ENCODE peak calls at places on chromosomes 13 and 19, in seven cellular contexts. H is SK-N-MC; N is A549; K is right lobe of liver; W is CD4-positive, alpha-beta T cell; P is transverse colon; D is tibial nerve. F is an unnamed sample. For H3K9me3, the result is how much of the 10 kb centered on the place peaks cover.

GRCh38 chr19:8580710-8581281 is 3.6 kb upstream of the MYO1F start:
- DNase-seq in K (peak), W (peak), P (peak), H (peak), D (peak), N (peak), F (peak)

GRCh38 chr13:91058066-91058465 is 289.4 kb upstream of the MIR17HG start:
- DNase-seq in D (no peak), N (no peak), K (no peak), P (no peak), H (no peak), W (no peak), F (no peak)

GRCh38 chr13:99323488-99323887 is 16.3 kb upstream of the GPR183 start:
- DNase-seq in N (no peak), W (no peak), P (no peak), D (no peak), K (no peak), H (no peak), F (no peak)

GRCh38 chr19:46607441-46607841 is 6.3 kb downstream of the CALM3 start:
- DNase-seq in P (peak), D (no peak), K (no peak), H (no peak), W (no peak), N (no peak), F (no peak)

GRCh38 chr13:100848304-100848703 is 173.7 kb upstream of the TMTC4 start:
- DNase-seq in H (no peak), D (no peak), P (no peak), K (no peak), W (no peak), N (no peak), F (no peak)

GRCh38 chr19:7550987-7551761 is 15.7 kb downstream of the PNPLA6 start:
- DNase-seq in D (no peak), K (no peak), W (peak), H (no peak), P (peak), N (no peak), F (no peak)

GRCh38 chr19:13526552-13526951 is 20.3 kb upstream of the CACNA1A start:
- DNase-seq in K (no peak), H (no peak), P (no peak), W (no peak), N (no peak), D (no peak), F (no peak)

GRCh38 chr13:27536361-27537101 is 83.8 kb downstream of the LNX2 start:
- DNase-seq in P (no peak), D (no peak), W (no peak), K (no peak), H (no peak), N (no peak), F (no peak)

GRCh38 chr19:49340069-49340864 is 5.1 kb downstream of the CD37 start:
- DNase-seq in N (no peak), K (peak), H (peak), W (no peak), P (peak), D (peak), F (no peak)

GRCh38 chr19:6103217-6103644 is 7.1 kb downstream of the RFX2 start:
- DNase-seq in W (no peak), D (peak), K (peak), P (peak), H (no peak), N (no peak), F (no peak)

GRCh38 chr19:54432144-54432738 is 16.8 kb upstream of the LENG8 start:
- DNase-seq in H (no peak), K (no peak), P (no peak), D (no peak), N (no peak), W (no peak), F (no peak)

GRCh38 chr19:9727644-9728043 is 40.9 kb downstream of the ZNF846 start:
- DNase-seq in N (no peak), K (no peak), H (no peak), W (no peak), P (no peak), D (no peak), F (no peak)

GRCh38 chr13:26186141-26186870 is 35.8 kb downstream of the RNF6 start:
- DNase-seq in K (peak), H (peak), N (peak), W (peak), P (peak), D (peak), F (peak)

GRCh38 chr13:101150998-101151397 is 265.3 kb downstream of the NALCN start:
- DNase-seq in W (no peak), N (no peak), H (no peak), D (peak), P (no peak), K (no peak), F (no peak)

GRCh38 chr13:101749584-101749983 is 297.1 kb downstream of the ITGBL1 start:
- DNase-seq in D (no peak), K (no peak), H (no peak), W (no peak), N (no peak), P (no peak), F (no peak)

GRCh38 chr13:110444226-110444653 is 117.3 kb downstream of the RAB20 start:
- DNase-seq in K (no peak), W (no peak), P (no peak), H (no peak), D (peak), N (no peak), F (no peak)

GRCh38 chr13:27868639-27869435 is 51.0 kb upstream of the PDX1 start:
- DNase-seq in H (peak), D (no peak), K (no peak), W (no peak), N (no peak), P (no peak), F (no peak)

GRCh38 chr19:50427997-50428425 is 4.7 kb upstream of the MYBPC2 start:
- DNase-seq in K (peak), W (peak), N (no peak), D (peak), P (peak), H (peak), F (no peak)

GRCh38 chr13:29835280-29836061 is 14.9 kb downstream of the UBL3 start:
- DNase-seq in D (no peak), N (no peak), H (no peak), K (no peak), P (no peak), W (no peak), F (no peak)

GRCh38 chr13:87893186-87893585 is 222.0 kb downstream of the SLITRK5 start:
- DNase-seq in K (no peak), D (no peak), N (no peak), H (no peak), P (no peak), W (no peak), F (no peak)

GRCh38 chr19:42132851-42133528 is 744 bp upstream of the POU2F2 start:
- DNase-seq in H (no peak), K (peak), D (peak), N (peak), W (peak), P (peak), F (peak)

GRCh38 chr13:101415358-101416174 is 742 bp downstream of the NALCN start:
- DNase-seq in N (no peak), H (no peak), W (no peak), P (no peak), D (no peak), K (no peak), F (no peak)

GRCh38 chr13:63636231-63636993 is 2220.8 kb upstream of the PCDH20 start:
- DNase-seq in H (no peak), P (no peak), K (no peak), D (no peak), W (no peak), N (peak), F (no peak)

GRCh38 chr19:33302175-33302973 is at the start of gene CEBPA:
- DNase-seq in W (no peak), N (peak), H (no peak), D (peak), P (peak), K (peak), F (peak)

GRCh38 chr13:112234131-112234875 is 141.9 kb upstream of the SPACA7 start:
- DNase-seq in P (no peak), H (no peak), N (no peak), D (no peak), W (no peak), K (no peak), F (no peak)

GRCh38 chr19:15265849-15266248 is 33.6 kb upstream of the EPHX3 start:
- DNase-seq in H (no peak), D (peak), N (no peak), W (no peak), K (peak), P (peak), F (no peak)

GRCh38 chr19:7078007-7078406 is 8.5 kb downstream of the ZNF557 start:
- DNase-seq in D (no peak), N (no peak), P (no peak), K (no peak), H (no peak), W (no peak), F (no peak)

GRCh38 chr13:113729329-113730019 is 29.6 kb upstream of the TMEM255B start:
- DNase-seq in W (no peak), K (no peak), D (no peak), H (no peak), P (no peak), N (no peak), F (no peak)

GRCh38 chr19:46955114-46955812 is 64.4 kb upstream of the NPAS1 start:
- DNase-seq in K (no peak), P (no peak), H (peak), N (no peak), D (no peak), W (no peak), F (no peak)

GRCh38 chr19:49663224-49663623 is 2.4 kb downstream of the IRF3 start:
- DNase-seq in D (no peak), H (no peak), P (no peak), K (no peak), N (no peak), W (no peak), F (no peak)

GRCh38 chr19:34261335-34262109 is 7.2 kb downstream of the GARRE1 start:
- DNase-seq in K (no peak), N (no peak), D (no peak), W (no peak), P (no peak), H (no peak), F (no peak)

GRCh38 chr13:36858285-36858684 is 39.3 kb downstream of the RFXAP start:
- DNase-seq in P (no peak), D (peak), H (no peak), K (no peak), N (peak), W (no peak), F (no peak)

GRCh38 chr19:3053780-3054179 is 8.5 kb downstream of the TLE5 start:
- DNase-seq in P (no peak), D (no peak), W (no peak), N (no peak), H (no peak), K (no peak), F (no peak)

DNA sequence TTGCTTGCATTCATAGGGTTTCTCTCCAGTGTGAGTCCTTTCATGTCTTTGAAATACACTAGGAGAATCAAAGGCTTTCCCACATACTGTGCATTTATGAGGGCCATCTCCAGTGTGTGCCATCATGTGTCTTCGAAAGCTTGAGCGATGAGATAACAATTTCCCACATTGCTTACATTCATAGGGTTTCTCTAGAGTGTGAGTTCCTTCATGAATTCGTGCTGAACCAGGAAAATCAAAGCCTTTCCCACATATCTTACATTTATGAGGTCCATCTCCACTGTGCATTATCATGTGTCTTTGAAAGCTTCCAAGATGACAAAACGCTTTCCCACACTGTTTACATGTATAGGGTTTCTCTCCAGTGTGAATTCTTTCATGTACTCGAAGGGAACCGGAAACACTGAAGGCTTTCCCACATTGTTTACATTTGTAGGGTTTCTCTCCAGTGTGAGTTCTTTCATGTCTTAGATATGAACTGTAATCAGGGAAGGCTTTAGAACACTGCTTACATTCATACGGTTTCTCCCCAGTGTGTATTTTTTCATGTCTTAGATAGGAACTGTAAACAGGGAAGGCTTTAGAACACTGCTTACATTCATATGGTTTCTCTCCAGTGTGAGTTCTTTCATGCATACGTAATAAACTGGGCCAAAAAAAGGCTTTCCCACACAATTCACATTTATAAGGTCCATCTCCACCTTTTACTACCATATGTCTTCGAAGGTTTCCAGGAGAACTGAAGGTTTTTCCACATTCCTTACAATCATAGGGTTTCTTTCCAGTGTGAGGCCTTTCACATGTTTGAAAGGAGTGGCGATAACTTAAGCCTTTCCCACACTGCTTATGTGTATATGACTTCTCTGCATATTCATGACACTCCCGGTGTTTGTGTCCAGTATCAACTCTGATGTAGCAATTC is 21.4 kb downstream of the ZNF44 start:
- DNase-seq in H (no peak), P (no peak), N (no peak), W (no peak), D (no peak), K (no peak), F (no peak)
- H3K9me3 ChIP-seq in H (under half), P (half or more), N (under half), W (half or more), D (under half), K (half or more), F (half or more)

GRCh38 chr19:44176590-44176989 is 11.7 kb downstream of the ZNF226 start:
- DNase-seq in K (no peak), W (no peak), D (no peak), P (no peak), N (no peak), H (no peak), F (no peak)

GRCh38 chr19:44182145-44182544 is 17.2 kb downstream of the ZNF226 start:
- DNase-seq in K (no peak), P (no peak), W (no peak), D (no peak), H (no peak), N (no peak), F (no peak)

DNA sequence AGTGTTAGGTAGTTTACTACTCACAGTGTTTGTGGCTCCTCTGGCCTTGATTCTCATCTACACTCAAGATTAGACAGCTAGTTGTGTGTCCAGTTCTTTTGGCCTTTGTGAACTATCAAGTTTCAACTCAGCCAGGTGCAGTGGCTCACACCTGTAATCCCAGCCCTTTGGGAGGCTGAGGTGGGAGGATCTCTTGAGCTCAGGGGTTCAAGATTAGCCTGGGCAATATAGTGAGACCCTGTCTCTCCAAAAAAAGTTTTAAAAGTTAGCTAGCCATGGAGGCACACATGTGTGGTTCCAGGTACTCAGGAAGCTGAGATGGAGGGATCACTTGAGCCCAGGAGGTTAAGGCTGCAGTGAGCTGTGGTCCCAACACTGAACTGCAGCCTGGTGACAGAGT is 16.1 kb downstream of the ZNF226 start:
- DNase-seq in W (no peak), P (no peak), D (no peak), N (no peak), K (no peak), H (no peak), F (no peak)
- H3K9me3 ChIP-seq in W (half or more), P (half or more), D (under half), N (half or more), K (half or more), H (under half), F (under half)

GRCh38 chr13:50401721-50402510 is 386.7 kb downstream of the KCNRG start:
- DNase-seq in W (no peak), D (no peak), H (no peak), N (no peak), K (no peak), P (no peak), F (no peak)

GRCh38 chr13:50400930-50401553 is 385.8 kb downstream of the KCNRG start:
- DNase-seq in D (no peak), H (no peak), K (no peak), P (no peak), W (no peak), N (no peak), F (no peak)

GRCh38 chr13:50400035-50400726 is 384.9 kb downstream of the KCNRG start:
- DNase-seq in H (no peak), D (no peak), N (no peak), P (no peak), W (no peak), K (no peak), F (no peak)

GRCh38 chr13:50404769-50405168 is 389.5 kb downstream of the KCNRG start:
- DNase-seq in N (no peak), P (no peak), W (no peak), D (no peak), H (no peak), K (no peak), F (no peak)

GRCh38 chr13:50403311-50403710 is 388.1 kb downstream of the KCNRG start:
- DNase-seq in W (no peak), K (no peak), P (no peak), H (no peak), D (no peak), N (no peak), F (no peak)
- H3K9me3 ChIP-seq in W (under half), K (under half), P (under half), H (under half), D (under half), N (under half), F (under half)

DNA sequence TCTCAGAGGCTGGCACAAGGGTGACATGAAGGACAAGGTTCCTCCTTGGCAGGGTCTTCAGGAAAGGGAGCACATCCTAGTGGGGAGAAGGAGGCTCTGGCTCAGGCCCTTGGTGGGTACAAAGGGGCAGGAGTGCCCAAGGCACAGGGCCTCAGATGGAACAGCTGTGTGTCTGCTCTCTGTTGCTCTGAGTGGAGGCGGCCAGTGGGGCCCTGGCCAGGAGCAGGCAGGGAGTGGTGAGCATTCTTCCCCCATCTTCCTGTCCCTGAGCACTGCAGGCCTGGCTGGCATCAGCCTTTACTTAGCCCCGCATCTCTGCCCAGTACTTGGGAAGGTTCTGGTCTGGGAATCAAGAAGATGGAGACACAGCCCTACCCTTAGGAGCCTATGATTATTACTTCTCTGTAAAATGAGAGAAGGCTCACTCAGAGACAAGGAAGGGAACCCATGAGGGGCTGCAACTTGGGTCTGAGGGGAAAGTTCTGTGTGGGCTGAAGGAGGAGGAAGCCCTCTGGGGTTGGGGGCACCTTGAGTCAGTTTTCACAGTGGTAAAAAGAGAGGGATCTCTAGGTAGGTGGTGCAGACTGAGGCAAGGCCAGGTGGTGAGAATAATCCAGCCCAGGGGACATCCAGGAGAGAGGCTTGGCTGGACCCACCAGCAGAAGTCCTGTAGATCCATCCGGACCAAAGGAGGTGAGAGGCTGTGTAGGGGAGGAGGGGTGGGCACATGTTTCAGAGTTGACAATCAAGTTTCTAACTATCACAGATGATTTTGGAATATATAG is 173.5 kb downstream of the TSHZ3 start:
- DNase-seq in N (no peak), H (no peak), D (no peak), P (no peak), K (no peak), W (no peak), F (no peak)
- H3K9me3 ChIP-seq in N (under half), H (under half), D (under half), P (under half), K (under half), W (under half), F (under half)

GRCh38 chr13:80040219-80040976 is 300.5 kb downstream of the SPRY2 start:
- DNase-seq in N (peak), W (no peak), P (no peak), K (no peak), H (no peak), D (no peak), F (no peak)

GRCh38 chr13:80039000-80039399 is 301.9 kb downstream of the SPRY2 start:
- DNase-seq in P (no peak), H (no peak), N (no peak), D (no peak), W (no peak), K (no peak), F (no peak)

GRCh38 chr13:80037505-80037888 is 303.4 kb downstream of the SPRY2 start:
- DNase-seq in P (no peak), K (no peak), N (no peak), H (no peak), W (no peak), D (no peak), F (no peak)

GRCh38 chr13:80038371-80038770 is 302.6 kb downstream of the SPRY2 start:
- DNase-seq in W (no peak), N (no peak), H (no peak), D (no peak), K (no peak), P (no peak), F (no peak)

GRCh38 chr13:80040977-80041310 is 300.0 kb downstream of the SPRY2 start:
- DNase-seq in P (no peak), H (no peak), W (no peak), N (no peak), D (no peak), K (no peak), F (no peak)
- H3K9me3 ChIP-seq in P (under half), H (under half), W (under half), N (under half), D (under half), K (under half), F (under half)

DNA sequence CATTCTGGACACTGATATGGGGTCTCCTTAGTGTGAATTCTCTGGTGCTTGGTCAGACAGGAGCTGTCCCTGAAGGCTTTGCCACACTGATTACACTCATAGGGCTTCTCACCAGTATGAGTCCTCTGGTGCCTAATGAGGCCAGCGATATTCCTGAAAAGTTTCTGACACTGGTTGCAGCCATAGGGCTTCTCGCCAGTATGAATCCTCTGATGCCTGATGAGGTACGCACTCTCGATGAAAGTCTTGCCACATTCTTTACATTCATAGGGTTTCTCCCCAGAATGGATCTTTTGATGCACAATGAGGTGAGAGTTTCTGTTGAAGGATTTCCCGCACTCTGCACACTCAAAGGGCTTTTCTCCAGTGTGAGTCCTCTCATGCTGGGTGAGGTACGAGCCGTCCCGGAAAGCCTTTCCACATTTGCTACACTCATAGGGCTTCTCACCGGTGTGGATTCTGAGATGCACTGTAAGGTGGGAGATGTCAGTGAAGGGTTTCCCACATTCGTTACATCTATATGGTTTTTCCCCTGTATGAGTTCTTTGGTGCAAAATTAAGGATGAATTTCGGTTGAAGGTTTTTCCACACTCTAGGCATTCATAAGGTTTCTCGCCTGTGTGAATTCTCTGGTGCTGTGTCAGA is 22.4 kb downstream of the ZNF329 start:
- DNase-seq in D (no peak), P (no peak), K (no peak), W (no peak), H (no peak), N (no peak), F (no peak)
- H3K9me3 ChIP-seq in D (half or more), P (half or more), K (half or more), W (half or more), H (under half), N (half or more), F (half or more)